ENCODE peak calls at places on chromosomes 7 and 10, in six cellular contexts. U is neural crest cell; Z is H7; C is progenitor cell of endocrine pancreas; J is M059J; N is activated naive CD4-positive, alpha-beta T cell. Y is an unnamed sample.

GRCh38 chr7:41045556-41046123 is 657.2 kb downstream of the INHBA start:
- DNase-seq in U (no peak), Z (peak; percentile 23), C (no peak), J (peak; percentile 74), N (no peak), Y (peak; percentile 96)

GRCh38 chr7:81611040-81611439 is 158.8 kb downstream of the HGF start:
- DNase-seq in U (no peak), Z (peak; percentile 2), C (no peak), J (peak; percentile 13), N (no peak), Y (no peak)

GRCh38 chr7:116265881-116266280 is 55.5 kb downstream of the TES start:
- DNase-seq in U (no peak), Z (no peak), C (no peak), J (peak; percentile 51), N (no peak), Y (no peak)

GRCh38 chr7:142298009-142298408 is 40.2 kb upstream of the PRSS58 start:
- DNase-seq in U (no peak), Z (peak; percentile 64), C (no peak), J (peak; percentile 26), N (no peak), Y (peak; percentile 38)

GRCh38 chr7:150357277-150357676 is 11.3 kb upstream of the REPIN1 start:
- DNase-seq in U (no peak), Z (peak; percentile 26), C (no peak), J (no peak), N (peak; percentile 34), Y (peak; percentile 90)

GRCh38 chr10:22631646-22632278 is 82.6 kb downstream of the PIP4K2A start:
- DNase-seq in U (no peak), Z (no peak), C (no peak), J (no peak), N (no peak), Y (peak; percentile 99)

GRCh38 chr10:132322621-132323048 is 9.4 kb upstream of the LRRC27 start:
- DNase-seq in U (no peak), Z (peak; percentile 46), C (no peak), J (no peak), N (no peak), Y (no peak)

GRCh38 chr7:128021361-128021760 is 9.9 kb downstream of the LRRC4 start:
- DNase-seq in U (no peak), Z (no peak), C (no peak), J (peak; percentile 93), N (no peak), Y (no peak)

GRCh38 chr7:55124989-55125875 is 106.4 kb downstream of the EGFR start:
- DNase-seq in U (no peak), Z (peak; percentile 56), C (no peak), J (no peak), N (no peak), Y (peak; percentile 12)

GRCh38 chr10:78438907-78439809 is 405.5 kb downstream of the RPS24 start:
- DNase-seq in U (no peak), Z (no peak), C (no peak), J (no peak), N (no peak), Y (no peak)

GRCh38 chr10:19966751-19967150 is 150.5 kb downstream of the PLXDC2 start:
- DNase-seq in U (no peak), Z (peak; percentile 51), C (no peak), J (no peak), N (no peak), Y (no peak)

GRCh38 chr7:363626-364025 is 73.7 kb downstream of the FOXL3 start:
- DNase-seq in U (no peak), Z (no peak), C (no peak), J (no peak), N (peak; percentile 34), Y (no peak)

GRCh38 chr10:37222046-37222445 is 96.6 kb downstream of the ANKRD30A start:
- DNase-seq in U (no peak), Z (no peak), C (no peak), J (no peak), N (no peak), Y (no peak)

GRCh38 chr7:226281-226882 is 34.0 kb downstream of the FAM20C start:
- DNase-seq in U (no peak), Z (no peak), C (no peak), J (peak; percentile 90), N (no peak), Y (no peak)

GRCh38 chr10:69123306-69123746 is 652 bp upstream of the VPS26A start:
- DNase-seq in U (no peak), Z (peak; percentile 68), C (no peak), J (no peak), N (no peak), Y (peak; percentile 80)

GRCh38 chr7:134890246-134891240 is 95.8 kb upstream of the AGBL3 start:
- DNase-seq in U (no peak), Z (no peak), C (no peak), J (peak; percentile 38), N (no peak), Y (peak; percentile 22)

GRCh38 chr10:44865289-44865671 is 45.9 kb upstream of the TMEM72 start:
- DNase-seq in U (no peak), Z (peak; percentile 63), C (no peak), J (no peak), N (no peak), Y (no peak)

GRCh38 chr10:32961892-32962369 is 3.9 kb upstream of the ITGB1 start:
- DNase-seq in U (no peak), Z (no peak), C (no peak), J (peak; percentile 83), N (no peak), Y (peak; percentile 41)

GRCh38 chr7:20647908-20648776 is 32.7 kb downstream of the ABCB5 start:
- DNase-seq in U (peak; percentile 22), Z (peak; percentile 40), C (no peak), J (peak; percentile 46), N (no peak), Y (peak; percentile 86)

GRCh38 chr10:49096890-49097445 is 18.4 kb downstream of the VSTM4 start:
- DNase-seq in U (no peak), Z (no peak), C (no peak), J (no peak), N (no peak), Y (no peak)

GRCh38 chr10:11440250-11441150 is 170.9 kb downstream of the USP6NL start:
- DNase-seq in U (no peak), Z (peak; percentile 18), C (no peak), J (no peak), N (no peak), Y (no peak)

GRCh38 chr10:97117372-97117771 is 68.4 kb downstream of the SLIT1 start:
- DNase-seq in U (no peak), Z (peak; percentile 62), C (no peak), J (no peak), N (no peak), Y (peak; percentile 82)

GRCh38 chr7:47622946-47623640 is 41.2 kb upstream of the TNS3 start:
- DNase-seq in U (no peak), Z (no peak), C (no peak), J (peak; percentile 89), N (no peak), Y (no peak)

GRCh38 chr10:73955719-73956118 is 42.2 kb upstream of the VCL start:
- DNase-seq in U (no peak), Z (no peak), C (no peak), J (no peak), N (no peak), Y (no peak)